ENCODE peak calls at places on chromosomes 2 and 18, in seven cellular contexts. One of them, this sample, is unnamed.
A peak's percentile ranks its signal among the peaks of the same experiment; 100 is the strongest.

GRCh38 chr2:220562375-220563140 is 935.1 kb downstream of the SLC4A3 start:
- DNase-seq in neuronal stem cell: no peak
- DNase-seq in mesendoderm: no peak
- DNase-seq in mesenchymal stem cell: no peak
- DNase-seq in IMR-90: no peak
- DNase-seq in H1: no peak
- DNase-seq in H9: no peak
- DNase-seq in this sample: no peak

GRCh38 chr18:47251289-47252120 is at the start of gene SKOR2:
- DNase-seq in H1: no peak
- DNase-seq in mesendoderm: peak; percentile 60
- DNase-seq in mesenchymal stem cell: no peak
- DNase-seq in neuronal stem cell: no peak
- DNase-seq in IMR-90: no peak
- DNase-seq in H9: peak; percentile 69
- DNase-seq in this sample: no peak

GRCh38 chr2:63790913-63791312 is 50.8 kb upstream of the UGP2 start:
- DNase-seq in neuronal stem cell: no peak
- DNase-seq in mesenchymal stem cell: peak; percentile 90
- DNase-seq in IMR-90: peak; percentile 91
- DNase-seq in H1: no peak
- DNase-seq in H9: no peak
- DNase-seq in mesendoderm: peak; percentile 43
- DNase-seq in this sample: peak; percentile 44

GRCh38 chr2:39743170-39743851 is 35.7 kb downstream of the THUMPD2 start:
- DNase-seq in mesenchymal stem cell: peak; percentile 27
- DNase-seq in H9: no peak
- DNase-seq in IMR-90: peak; percentile 70
- DNase-seq in mesendoderm: peak; percentile 92
- DNase-seq in H1: no peak
- DNase-seq in neuronal stem cell: no peak
- DNase-seq in this sample: no peak

GRCh38 chr2:217527586-217528202 is 475.1 kb downstream of the TNS1 start:
- DNase-seq in mesenchymal stem cell: no peak
- DNase-seq in IMR-90: peak; percentile 52
- DNase-seq in mesendoderm: no peak
- DNase-seq in H9: no peak
- DNase-seq in neuronal stem cell: no peak
- DNase-seq in H1: no peak
- DNase-seq in this sample: no peak

GRCh38 chr2:54879598-54880355 is 156.3 kb downstream of the EML6 start:
- DNase-seq in mesendoderm: no peak
- DNase-seq in H9: no peak
- DNase-seq in neuronal stem cell: no peak
- DNase-seq in IMR-90: no peak
- DNase-seq in H1: no peak
- DNase-seq in mesenchymal stem cell: no peak
- DNase-seq in this sample: no peak

GRCh38 chr2:23412556-23413155 is 27.7 kb downstream of the KLHL29 start:
- DNase-seq in mesenchymal stem cell: peak; percentile 46
- DNase-seq in IMR-90: peak; percentile 82
- DNase-seq in neuronal stem cell: no peak
- DNase-seq in H1: no peak
- DNase-seq in H9: no peak
- DNase-seq in mesendoderm: no peak
- DNase-seq in this sample: peak; percentile 94

GRCh38 chr18:68796936-68797690 is 767 bp upstream of the CCDC102B start:
- DNase-seq in mesenchymal stem cell: peak; percentile 87
- DNase-seq in IMR-90: peak; percentile 83
- DNase-seq in H1: no peak
- DNase-seq in neuronal stem cell: no peak
- DNase-seq in H9: no peak
- DNase-seq in mesendoderm: peak; percentile 41
- DNase-seq in this sample: no peak

GRCh38 chr18:22504665-22505064 is 87.0 kb upstream of the CTAGE1 start:
- DNase-seq in H9: no peak
- DNase-seq in mesenchymal stem cell: peak; percentile 88
- DNase-seq in mesendoderm: no peak
- DNase-seq in IMR-90: peak; percentile 68
- DNase-seq in neuronal stem cell: no peak
- DNase-seq in H1: no peak
- DNase-seq in this sample: no peak

GRCh38 chr2:101107246-101107645 is 43.9 kb downstream of the TBC1D8 start:
- DNase-seq in H9: no peak
- DNase-seq in mesenchymal stem cell: no peak
- DNase-seq in IMR-90: no peak
- DNase-seq in neuronal stem cell: no peak
- DNase-seq in mesendoderm: no peak
- DNase-seq in H1: no peak
- DNase-seq in this sample: no peak

GRCh38 chr2:112642961-112643360 is 2.8 kb upstream of the SLC20A1 start:
- DNase-seq in mesendoderm: no peak
- DNase-seq in H1: no peak
- DNase-seq in IMR-90: no peak
- DNase-seq in H9: no peak
- DNase-seq in neuronal stem cell: no peak
- DNase-seq in mesenchymal stem cell: peak; percentile 28
- DNase-seq in this sample: peak; percentile 44

GRCh38 chr18:9814431-9814830 is 71.3 kb upstream of the TXNDC2 start:
- DNase-seq in H1: no peak
- DNase-seq in H9: no peak
- DNase-seq in mesendoderm: no peak
- DNase-seq in IMR-90: peak; percentile 95
- DNase-seq in neuronal stem cell: no peak
- DNase-seq in mesenchymal stem cell: peak; percentile 87
- DNase-seq in this sample: peak; percentile 28

GRCh38 chr2:42809876-42810125 is 17.4 kb upstream of the HAAO start:
- DNase-seq in neuronal stem cell: no peak
- DNase-seq in H1: peak; percentile 21
- DNase-seq in H9: peak; percentile 81
- DNase-seq in mesendoderm: peak; percentile 79
- DNase-seq in mesenchymal stem cell: peak; percentile 85
- DNase-seq in IMR-90: peak; percentile 77
- DNase-seq in this sample: no peak

GRCh38 chr18:8403713-8404112 is 205.5 kb upstream of the RAB12 start:
- DNase-seq in mesenchymal stem cell: no peak
- DNase-seq in H9: no peak
- DNase-seq in IMR-90: no peak
- DNase-seq in H1: no peak
- DNase-seq in mesendoderm: no peak
- DNase-seq in neuronal stem cell: no peak
- DNase-seq in this sample: no peak

GRCh38 chr18:36187138-36187825 is at the start of gene MOCOS:
- DNase-seq in mesenchymal stem cell: peak; percentile 67
- DNase-seq in H9: peak; percentile 85
- DNase-seq in neuronal stem cell: peak; percentile 61
- DNase-seq in mesendoderm: peak; percentile 73
- DNase-seq in IMR-90: peak; percentile 42
- DNase-seq in H1: no peak
- DNase-seq in this sample: peak; percentile 83

DNA sequence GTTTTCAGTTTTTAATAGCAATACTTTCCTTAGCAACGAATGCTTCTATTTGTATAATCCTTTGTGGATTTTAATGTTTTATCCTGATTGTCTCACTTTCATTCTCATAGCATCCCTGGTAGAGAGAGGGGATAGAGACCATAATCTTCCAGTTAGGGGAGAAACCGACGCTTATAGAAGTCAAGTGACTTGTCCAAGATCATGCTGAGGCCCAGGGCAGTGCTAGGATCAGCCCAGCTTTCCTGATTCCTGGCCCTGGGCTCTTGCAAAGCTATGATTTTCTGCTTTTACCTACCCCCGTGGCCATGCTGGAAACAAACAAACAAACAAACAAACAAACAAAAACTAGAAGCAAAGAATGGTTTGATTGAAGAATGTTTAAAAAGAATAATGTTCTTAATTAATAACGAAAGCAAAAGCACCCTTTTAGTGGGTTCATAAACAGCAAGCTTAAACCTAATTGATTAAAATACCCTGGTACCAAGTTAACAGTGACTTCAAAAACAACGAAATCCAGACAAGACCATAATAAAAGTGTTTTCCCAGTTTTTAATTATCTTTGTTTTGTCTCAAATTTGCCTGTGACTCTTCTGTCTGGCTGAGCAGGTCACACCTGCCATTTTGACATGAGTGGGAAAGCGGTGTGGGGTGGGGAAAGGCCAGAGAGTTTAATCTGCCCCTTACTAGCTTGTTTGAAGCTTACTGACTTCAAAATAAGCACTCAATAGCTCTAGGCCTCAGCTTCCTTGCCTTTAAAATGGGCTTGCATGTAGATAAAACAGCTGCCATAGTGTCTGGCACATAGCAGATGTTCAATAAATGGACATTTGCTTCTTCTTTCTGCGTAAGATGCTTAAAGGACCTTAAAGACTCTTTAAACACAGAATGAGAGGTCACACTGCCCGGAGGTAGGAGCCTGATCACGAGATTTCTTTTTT is 116.6 kb upstream of the MYCN start:
- DNase-seq in mesenchymal stem cell: no peak
- DNase-seq in mesendoderm: no peak
- DNase-seq in H1: no peak
- DNase-seq in IMR-90: no peak
- DNase-seq in neuronal stem cell: no peak
- DNase-seq in H9: no peak
- DNase-seq in this sample: no peak
- H2AK5ac ChIP-seq in mesenchymal stem cell: no peak overlapping the region
- H2AK5ac ChIP-seq in mesendoderm: no peak overlapping the region
- H2AK5ac ChIP-seq in H1: no peak overlapping the region
- H2AK5ac ChIP-seq in IMR-90: no peak overlapping the region
- H2AK5ac ChIP-seq in neuronal stem cell: no peak overlapping the region
- H2AK5ac ChIP-seq in H9: no peak overlapping the region
- H2AK5ac ChIP-seq in this sample: no peak overlapping the region

DNA sequence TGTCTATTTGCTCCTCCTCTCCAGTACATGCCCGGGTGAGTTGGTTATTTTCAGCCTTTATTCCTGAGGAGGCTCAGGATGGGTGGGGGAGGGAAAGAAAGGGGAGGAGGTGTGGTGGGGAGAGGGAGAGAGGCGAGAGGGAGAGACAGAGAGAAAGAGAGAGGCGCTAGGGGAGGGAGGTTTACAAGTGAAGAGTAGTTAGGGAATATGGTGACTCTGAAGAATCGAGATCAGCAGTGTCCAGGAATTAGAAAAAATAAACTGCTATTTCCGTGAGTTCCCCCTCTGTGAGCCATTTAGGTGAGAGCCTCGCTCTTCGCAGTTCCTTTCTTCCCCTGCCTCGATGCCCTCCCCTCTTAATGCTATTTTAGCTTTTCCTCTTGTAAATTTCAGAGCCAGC is 138.9 kb downstream of the MEIS1 start:
- DNase-seq in IMR-90: peak; percentile 49
- DNase-seq in mesendoderm: peak; percentile 89
- DNase-seq in H1: no peak
- DNase-seq in mesenchymal stem cell: peak; percentile 51
- DNase-seq in H9: peak; percentile 62
- DNase-seq in neuronal stem cell: no peak
- DNase-seq in this sample: no peak
- H2AK5ac ChIP-seq in IMR-90: peak overlapping the region; percentile 50
- H2AK5ac ChIP-seq in mesendoderm: no peak overlapping the region
- H2AK5ac ChIP-seq in H1: no peak overlapping the region
- H2AK5ac ChIP-seq in mesenchymal stem cell: no peak overlapping the region
- H2AK5ac ChIP-seq in H9: no peak overlapping the region
- H2AK5ac ChIP-seq in neuronal stem cell: no peak overlapping the region
- H2AK5ac ChIP-seq in this sample: no peak overlapping the region

GRCh38 chr2:19971691-19972090 is 18.2 kb downstream of the WDR35 start:
- DNase-seq in H1: no peak
- DNase-seq in mesenchymal stem cell: no peak
- DNase-seq in H9: no peak
- DNase-seq in mesendoderm: no peak
- DNase-seq in IMR-90: no peak
- DNase-seq in neuronal stem cell: no peak
- DNase-seq in this sample: no peak
- H2AK5ac ChIP-seq in H1: no peak overlapping the region
- H2AK5ac ChIP-seq in mesenchymal stem cell: no peak overlapping the region
- H2AK5ac ChIP-seq in H9: no peak overlapping the region
- H2AK5ac ChIP-seq in mesendoderm: no peak overlapping the region
- H2AK5ac ChIP-seq in IMR-90: no peak overlapping the region
- H2AK5ac ChIP-seq in neuronal stem cell: no peak overlapping the region
- H2AK5ac ChIP-seq in this sample: no peak overlapping the region

GRCh38 chr18:59196161-59196560 is 23.8 kb upstream of the GRP start:
- DNase-seq in neuronal stem cell: no peak
- DNase-seq in mesendoderm: no peak
- DNase-seq in H1: no peak
- DNase-seq in IMR-90: no peak
- DNase-seq in H9: no peak
- DNase-seq in mesenchymal stem cell: no peak
- DNase-seq in this sample: no peak

GRCh38 chr18:59200787-59201186 is 19.2 kb upstream of the GRP start:
- DNase-seq in IMR-90: no peak
- DNase-seq in mesendoderm: peak; percentile 78
- DNase-seq in mesenchymal stem cell: no peak
- DNase-seq in H9: no peak
- DNase-seq in H1: no peak
- DNase-seq in neuronal stem cell: no peak
- DNase-seq in this sample: no peak

GRCh38 chr18:59198215-59198614 is 21.7 kb upstream of the GRP start:
- DNase-seq in H9: no peak
- DNase-seq in mesenchymal stem cell: no peak
- DNase-seq in mesendoderm: no peak
- DNase-seq in neuronal stem cell: no peak
- DNase-seq in IMR-90: no peak
- DNase-seq in H1: no peak
- DNase-seq in this sample: no peak

GRCh38 chr18:59202258-59202820 is 17.6 kb upstream of the GRP start:
- DNase-seq in H9: no peak
- DNase-seq in mesendoderm: no peak
- DNase-seq in mesenchymal stem cell: no peak
- DNase-seq in IMR-90: no peak
- DNase-seq in H1: no peak
- DNase-seq in neuronal stem cell: no peak
- DNase-seq in this sample: no peak

DNA sequence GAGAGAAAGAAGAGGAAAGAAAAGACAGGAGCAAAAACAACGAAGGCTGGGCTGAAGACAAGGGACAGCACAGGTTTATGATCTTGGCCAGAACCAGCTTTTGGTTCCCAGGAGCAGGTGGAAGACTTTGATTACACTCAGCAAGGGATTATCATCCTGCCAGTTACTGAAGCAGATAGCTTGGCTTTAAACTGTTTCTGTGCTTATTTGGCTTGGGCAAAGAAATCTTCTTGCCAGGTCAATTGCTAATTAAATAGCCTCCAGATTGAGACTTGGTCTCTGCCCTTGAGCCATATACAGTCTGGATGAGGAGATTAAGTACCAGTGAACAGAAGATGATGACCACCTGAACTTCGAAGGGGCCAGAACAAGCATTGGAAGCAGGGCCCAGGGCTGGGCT is 22.3 kb upstream of the GRP start:
- DNase-seq in neuronal stem cell: no peak
- DNase-seq in mesenchymal stem cell: no peak
- DNase-seq in IMR-90: no peak
- DNase-seq in H1: no peak
- DNase-seq in H9: no peak
- DNase-seq in mesendoderm: no peak
- DNase-seq in this sample: no peak
- H2AK5ac ChIP-seq in neuronal stem cell: no peak overlapping the region
- H2AK5ac ChIP-seq in mesenchymal stem cell: no peak overlapping the region
- H2AK5ac ChIP-seq in IMR-90: no peak overlapping the region
- H2AK5ac ChIP-seq in H1: no peak overlapping the region
- H2AK5ac ChIP-seq in H9: no peak overlapping the region
- H2AK5ac ChIP-seq in mesendoderm: no peak overlapping the region
- H2AK5ac ChIP-seq in this sample: no peak overlapping the region